ENCODE peak calls at places on chromosomes 11 and 22, in eight cellular contexts. U is brain microvascular endothelial cell; N is stomach; B is stimulated activated CD4-positive, alpha-beta T cell treated with anti-CD3 and anti-CD28 coated beads, Interleukin-15, amount 100 ng/mL, for 1 hour; O is HT1080; V is cardiac fibroblast; E is lower lobe of right lung; W is C1 segment of cervical spinal cord. T is an unnamed sample.
A peak's percentile ranks its signal among the peaks of the same experiment; 100 is the strongest.

GRCh38 chr22:32876516-32876915 is 75.0 kb downstream of the TIMP3 start:
- DNase-seq in B (no peak), E (no peak), W (no peak), U (no peak), N (no peak), O (no peak), V (no peak), T (no peak)

GRCh38 chr11:65771589-65772112 is 9.1 kb downstream of the AP5B1 start:
- DNase-seq in B (no peak), V (no peak), U (no peak), W (no peak), E (no peak), N (no peak), O (no peak), T (no peak)

GRCh38 chr11:93547028-93547427 is 3.8 kb upstream of the SMCO4 start:
- DNase-seq in W (no peak), B (no peak), U (no peak), O (no peak), E (no peak), N (no peak), V (no peak), T (no peak)

GRCh38 chr11:58058276-58059010 is 27.7 kb downstream of the OR6Q1 start:
- DNase-seq in B (no peak), V (no peak), O (no peak), W (no peak), U (peak; percentile 13), E (peak; percentile 66), N (peak; percentile 50), T (no peak)

GRCh38 chr22:29954203-29954855 is 71.4 kb downstream of the MTMR3 start:
- DNase-seq in B (no peak), W (no peak), E (no peak), V (no peak), O (no peak), U (no peak), N (no peak), T (no peak)

GRCh38 chr11:72228229-72228843 is 3.8 kb downstream of the INPPL1 start:
- DNase-seq in W (no peak), N (peak; percentile 24), U (no peak), V (no peak), E (no peak), O (no peak), B (no peak), T (no peak)

GRCh38 chr22:33569547-33569946 is 350.7 kb downstream of the LARGE1 start:
- DNase-seq in N (no peak), B (no peak), W (no peak), E (no peak), O (no peak), U (no peak), V (no peak), T (no peak)

GRCh38 chr11:27995082-27995481 is 112.9 kb downstream of the KIF18A start:
- DNase-seq in V (peak; percentile 49), W (no peak), U (no peak), E (no peak), N (no peak), B (no peak), O (no peak), T (no peak)

GRCh38 chr11:67466367-67466766 is 2.7 kb downstream of the TMEM134 start:
- DNase-seq in B (no peak), N (no peak), U (no peak), V (no peak), E (no peak), O (no peak), W (no peak), T (no peak)

GRCh38 chr22:36936362-36937116 is 23.1 kb downstream of the CSF2RB start:
- DNase-seq in V (no peak), O (no peak), N (no peak), W (no peak), U (no peak), E (no peak), B (no peak), T (no peak)

GRCh38 chr11:123145220-123145619 is 49.8 kb downstream of the CLMP start:
- DNase-seq in N (no peak), E (no peak), U (peak; percentile 57), W (no peak), V (peak; percentile 94), B (no peak), O (peak; percentile 82), T (peak; percentile 62)

GRCh38 chr11:122696662-122697061 is 41.1 kb downstream of the UBASH3B start:
- DNase-seq in E (no peak), B (peak; percentile 42), O (no peak), V (no peak), U (no peak), W (no peak), N (no peak), T (no peak)

GRCh38 chr11:132992838-132993680 is 539.2 kb downstream of the OPCML start:
- DNase-seq in B (no peak), N (no peak), O (peak; percentile 31), V (no peak), E (no peak), W (no peak), U (peak; percentile 14), T (no peak)

GRCh38 chr11:126153999-126154398 is 57.5 kb downstream of the RPUSD4 start:
- DNase-seq in N (no peak), E (no peak), W (no peak), B (no peak), O (no peak), V (peak; percentile 61), U (no peak), T (peak; percentile 62)

GRCh38 chr22:40491990-40492631 is 121.7 kb downstream of the SGSM3 start:
- DNase-seq in W (peak; percentile 32), O (no peak), E (no peak), V (peak; percentile 90), B (no peak), N (no peak), U (peak; percentile 23), T (no peak)

GRCh38 chr11:57638811-57639320 is 10.8 kb downstream of the YPEL4 start:
- DNase-seq in B (no peak), N (no peak), U (peak; percentile 22), V (no peak), E (no peak), O (no peak), W (no peak), T (no peak)

GRCh38 chr11:119055901-119056300 is 1.1 kb downstream of the HYOU1 start:
- DNase-seq in N (no peak), U (no peak), V (peak; percentile 50), B (no peak), E (no peak), W (no peak), O (peak; percentile 46), T (no peak)

GRCh38 chr22:28112548-28113043 is 193.5 kb upstream of the PITPNB start:
- DNase-seq in U (peak; percentile 45), V (peak; percentile 70), N (no peak), B (no peak), E (peak; percentile 52), W (no peak), O (peak; percentile 42), T (peak; percentile 12)

GRCh38 chr11:12100429-12100828 is 10.0 kb upstream of the MICAL2 start:
- DNase-seq in O (no peak), E (no peak), W (no peak), B (no peak), U (no peak), V (no peak), N (no peak), T (no peak)

GRCh38 chr22:38572065-38572464 is 2.1 kb upstream of the DMC1 start:
- DNase-seq in W (no peak), U (peak; percentile 65), B (no peak), E (no peak), N (no peak), V (peak; percentile 73), O (peak; percentile 29), T (peak; percentile 4)

GRCh38 chr11:69924308-69925161 is 105.3 kb upstream of the FGF3 start:
- DNase-seq in O (no peak), V (no peak), U (no peak), B (no peak), W (no peak), N (no peak), E (no peak), T (no peak)

GRCh38 chr11:35247428-35247827 is 108.5 kb downstream of the CD44 start:
- DNase-seq in V (no peak), N (peak; percentile 36), E (no peak), W (no peak), O (no peak), U (no peak), B (no peak), T (no peak)

GRCh38 chr22:49151256-49152131 is 676.2 kb downstream of the BRD1 start:
- DNase-seq in W (no peak), E (no peak), V (no peak), O (no peak), N (no peak), U (no peak), B (no peak), T (no peak)

GRCh38 chr11:75603791-75604736 is 42.0 kb downstream of the SERPINH1 start:
- DNase-seq in N (no peak), W (no peak), E (no peak), O (peak; percentile 94), U (peak; percentile 77), V (peak; percentile 90), B (no peak), T (peak; percentile 96)

GRCh38 chr22:48658246-48658645 is 1169.4 kb downstream of the BRD1 start:
- DNase-seq in U (no peak), W (no peak), O (no peak), B (no peak), V (no peak), E (no peak), N (no peak), T (no peak)

GRCh38 chr22:41405588-41405987 is 23.8 kb downstream of the TEF start:
- DNase-seq in V (no peak), U (no peak), B (peak; percentile 24), W (no peak), N (no peak), E (no peak), O (no peak), T (no peak)